ENCODE peak calls at places on chromosomes 13 and 19, in seven cellular contexts. C is pancreas, Z is RWPE1, Y is Panc1, A is GM23338, T is brain microvascular endothelial cell, V is breast epithelium. Q is an unnamed sample.
A peak's percentile ranks its signal among the peaks of the same experiment; 100 is the strongest.

GRCh38 chr13:29897102-29897501 is 46.7 kb upstream of the UBL3 start:
- DNase-seq in T (no peak), A (no peak), V (no peak), Y (no peak), C (no peak), Z (no peak), Q (no peak)

GRCh38 chr13:113187263-113187669 is 21.2 kb downstream of the PCID2 start:
- DNase-seq in C (no peak), T (peak; percentile 100), Y (peak; percentile 91), Z (peak; percentile 97), A (no peak), V (no peak), Q (peak; percentile 91)

GRCh38 chr13:40344270-40345148 is 321.9 kb downstream of the FOXO1 start:
- DNase-seq in Z (no peak), V (no peak), C (no peak), A (no peak), T (no peak), Y (no peak), Q (no peak)

GRCh38 chr19:1252818-1253513 is 4.6 kb downstream of the MIDN start:
- DNase-seq in A (no peak), V (peak; percentile 93), T (peak; percentile 94), Z (peak; percentile 85), Y (no peak), C (peak; percentile 90), Q (peak; percentile 98)

GRCh38 chr13:53338760-53339159 is 310.1 kb downstream of the OLFM4 start:
- DNase-seq in C (no peak), Z (no peak), Y (no peak), A (no peak), V (no peak), T (no peak), Q (no peak)

GRCh38 chr13:111846396-111847174 is 220.4 kb upstream of the SOX1 start:
- DNase-seq in Z (no peak), C (no peak), T (no peak), V (no peak), A (peak; percentile 61), Y (no peak), Q (no peak)

GRCh38 chr19:52946322-52947310 is 16.1 kb downstream of the ZNF816 start:
- DNase-seq in Z (no peak), Y (no peak), C (no peak), T (no peak), V (peak; percentile 26), A (peak; percentile 99), Q (no peak)

GRCh38 chr19:1945899-1946298 is 4.9 kb downstream of the CSNK1G2 start:
- DNase-seq in Y (no peak), A (peak; percentile 93), Z (peak; percentile 34), V (peak; percentile 35), T (no peak), C (peak; percentile 66), Q (no peak)

GRCh38 chr19:41495589-41495988 is 52.6 kb downstream of the ERICH4 start:
- DNase-seq in A (no peak), Z (no peak), V (peak; percentile 56), Y (no peak), C (no peak), T (no peak), Q (no peak)

GRCh38 chr13:113846639-113847318 is 17.1 kb downstream of the GAS6 start:
- DNase-seq in V (no peak), C (peak; percentile 36), A (no peak), Y (no peak), Z (no peak), T (no peak), Q (peak; percentile 59)

GRCh38 chr13:50801087-50801931 is 42.2 kb downstream of the DLEU7 start:
- DNase-seq in A (peak; percentile 87), Z (peak; percentile 52), V (peak; percentile 26), T (peak; percentile 71), C (no peak), Y (peak; percentile 38), Q (no peak)

GRCh38 chr13:48749144-48749543 is 95.4 kb downstream of the CYSLTR2 start:
- DNase-seq in V (no peak), Z (no peak), T (peak; percentile 90), Y (no peak), C (no peak), A (no peak), Q (no peak)

GRCh38 chr19:13053761-13054604 is 48.7 kb downstream of the LYL1 start:
- DNase-seq in V (peak; percentile 98), Z (peak; percentile 83), A (peak; percentile 50), T (peak; percentile 89), C (peak; percentile 81), Y (peak; percentile 38), Q (peak; percentile 91)

GRCh38 chr13:34779171-34779570 is 162.9 kb upstream of the NBEA start:
- DNase-seq in Z (no peak), A (peak; percentile 15), Y (no peak), V (no peak), C (no peak), T (no peak), Q (no peak)

GRCh38 chr19:13696839-13697238 is 67.5 kb upstream of the MRI1 start:
- DNase-seq in Y (no peak), Z (no peak), V (no peak), C (no peak), T (no peak), A (no peak), Q (no peak)

GRCh38 chr19:54644056-54644455 is 13.8 kb downstream of the LILRB1 start:
- DNase-seq in T (no peak), A (no peak), Z (no peak), Y (no peak), C (no peak), V (no peak), Q (no peak)

GRCh38 chr13:95676100-95676774 is 702 bp upstream of the DNAJC3 start:
- DNase-seq in V (peak; percentile 25), T (no peak), Z (peak; percentile 48), C (no peak), A (peak; percentile 77), Y (no peak), Q (no peak)

GRCh38 chr13:81408647-81409046 is 1067.7 kb upstream of the SPRY2 start:
- DNase-seq in A (no peak), Y (no peak), C (no peak), V (no peak), T (no peak), Z (no peak), Q (no peak)

GRCh38 chr13:106581268-106581667 is 13.3 kb upstream of the ARGLU1 start:
- DNase-seq in C (no peak), Y (no peak), T (no peak), V (no peak), Z (no peak), A (no peak), Q (no peak)

GRCh38 chr19:55232284-55232597 is 3.7 kb upstream of the TMEM86B start:
- DNase-seq in T (no peak), V (no peak), Y (no peak), Z (no peak), A (no peak), C (no peak), Q (no peak)

GRCh38 chr19:12891553-12892021 is 627 bp downstream of the GCDH start:
- DNase-seq in T (no peak), A (peak; percentile 50), V (no peak), Z (no peak), C (no peak), Y (no peak), Q (no peak)

GRCh38 chr13:55087085-55087484 is 2053.6 kb upstream of the PRR20A start:
- DNase-seq in C (no peak), Y (no peak), V (no peak), A (peak; percentile 58), Z (no peak), T (no peak), Q (no peak)

GRCh38 chr19:46607441-46607841 is 6.3 kb downstream of the CALM3 start:
- DNase-seq in V (no peak), T (no peak), A (no peak), Y (no peak), Z (no peak), C (no peak), Q (no peak)

GRCh38 chr19:13623686-13624405 is 117.6 kb upstream of the CACNA1A start:
- DNase-seq in Z (no peak), V (no peak), A (peak; percentile 27), T (no peak), Y (no peak), C (no peak), Q (no peak)

GRCh38 chr19:19591133-19591825 is 27.2 kb downstream of the PBX4 start:
- DNase-seq in A (peak; percentile 51), V (peak; percentile 73), C (no peak), Y (peak; percentile 32), T (peak; percentile 88), Z (peak; percentile 98), Q (no peak)

GRCh38 chr19:17358395-17358794 is 18.7 kb downstream of the PLVAP start:
- DNase-seq in C (no peak), T (peak; percentile 66), Y (no peak), Z (no peak), A (no peak), V (no peak), Q (no peak)

GRCh38 chr13:60267498-60268202 is 103.9 kb upstream of the DIAPH3 start:
- DNase-seq in Z (no peak), T (no peak), A (peak; percentile 79), V (no peak), Y (no peak), C (peak; percentile 66), Q (no peak)

GRCh38 chr19:5947435-5947834 is 30.5 kb downstream of the RANBP3 start:
- DNase-seq in C (no peak), T (peak; percentile 57), V (peak; percentile 68), Z (no peak), A (no peak), Y (no peak), Q (no peak)

GRCh38 chr19:15101479-15102082 is 5.6 kb upstream of the SYDE1 start:
- DNase-seq in Y (peak; percentile 30), V (no peak), A (peak; percentile 82), T (peak; percentile 53), C (no peak), Z (no peak), Q (no peak)

DNA sequence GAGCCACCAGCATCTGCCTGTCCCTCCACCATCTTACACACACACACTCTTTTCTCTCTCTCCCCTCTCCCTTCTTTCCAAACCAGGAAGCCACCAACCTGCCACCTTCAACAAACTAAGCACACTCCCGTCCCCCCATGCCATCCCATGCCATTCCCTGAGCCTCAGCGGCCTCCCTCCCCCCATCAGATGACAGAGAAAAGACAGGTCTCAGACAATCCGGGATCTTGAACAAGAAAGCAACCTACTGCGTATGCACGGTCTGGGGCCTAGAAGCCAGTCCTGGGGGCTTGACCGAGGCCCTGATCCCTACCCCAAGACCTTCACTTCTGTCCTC is 19.4 kb downstream of the AKT2 start:
- DNase-seq in V (no peak), T (no peak), Z (no peak), Y (no peak), A (no peak), C (no peak), Q (no peak)
- H3K27ac ChIP-seq in V (no peak overlapping the region), T (no peak overlapping the region), Z (peak overlapping the region; percentile 9), Y (no peak overlapping the region), A (no peak overlapping the region), C (peak overlapping the region; percentile 38), Q (no peak overlapping the region)

GRCh38 chr13:38582133-38582532 is 104.7 kb upstream of the FREM2 start:
- DNase-seq in Y (peak; percentile 5), A (peak; percentile 72), Z (peak; percentile 23), C (no peak), T (peak; percentile 26), V (no peak), Q (no peak)
- TF ChIP-seq CTCF in Y (peak; percentile 54), A (peak; percentile 69), Z (peak; percentile 46), C (no peak), T (peak; percentile 48), V (no peak), Q (no peak)

GRCh38 chr13:98970293-98970692 is 7.6 kb downstream of the DOCK9 start:
- DNase-seq in V (no peak), A (no peak), C (no peak), T (no peak), Z (no peak), Y (no peak), Q (no peak)
- H3K27ac ChIP-seq in V (no peak overlapping the region), A (peak overlapping the region; percentile 16), C (no peak overlapping the region), T (no peak overlapping the region), Z (no peak overlapping the region), Y (no peak overlapping the region), Q (no peak overlapping the region)

GRCh38 chr19:36054733-36055686 is at the start of gene WDR62:
- DNase-seq in T (peak; percentile 89), Z (peak; percentile 99), V (peak; percentile 94), C (peak; percentile 96), Y (no peak), A (peak; percentile 96), Q (peak; percentile 95)
- TF ChIP-seq CTCF in T (no peak), Z (peak; percentile 2), V (no peak), C (no peak), Y (peak; percentile 26), A (no peak), Q (no peak)